ENCODE peak calls at places on chromosome 11, in four cellular contexts. V, A, R and L are unnamed samples.

GRCh38 chr11:72763823-72764222 is 11.6 kb upstream of the ARAP1 start:
- DNase-seq in V (no peak), R (no peak), A (no peak), L (no peak)

GRCh38 chr11:12938590-12939247 is 70.4 kb upstream of the RASSF10 start:
- DNase-seq in V (no peak), R (no peak), A (no peak), L (no peak)

GRCh38 chr11:65445101-65445603 is 22.6 kb downstream of the NEAT1 start:
- DNase-seq in A (peak), R (peak), V (peak), L (peak)

GRCh38 chr11:58898106-58898505 is 41.2 kb upstream of the GLYATL1 start:
- DNase-seq in A (no peak), R (peak), V (peak), L (no peak)

GRCh38 chr11:124724854-124725718 is 14.7 kb upstream of the NRGN start:
- DNase-seq in V (no peak), A (no peak), R (no peak), L (no peak)

GRCh38 chr11:44556735-44557409 is 8.6 kb upstream of the CD82 start:
- DNase-seq in V (peak), R (peak), A (no peak), L (peak)

GRCh38 chr11:128575956-128576340 is 11.4 kb downstream of the ETS1 start:
- DNase-seq in V (peak), A (no peak), R (peak), L (no peak)

GRCh38 chr11:78292109-78292803 is 103.5 kb downstream of the USP35 start:
- DNase-seq in A (no peak), R (no peak), V (no peak), L (peak)

GRCh38 chr11:62449451-62449851 is 30.6 kb downstream of the SCGB1A1 start:
- DNase-seq in A (peak), V (no peak), R (no peak), L (peak)

GRCh38 chr11:98365185-98365584 is 655.6 kb upstream of the CNTN5 start:
- DNase-seq in V (peak), R (peak), A (no peak), L (no peak)

GRCh38 chr11:66564984-66565383 is 3.4 kb downstream of the CTSF start:
- DNase-seq in A (no peak), R (no peak), V (no peak), L (no peak)

GRCh38 chr11:63761173-63761572 is 7.4 kb downstream of the ZFTA start:
- DNase-seq in R (no peak), A (no peak), V (no peak), L (no peak)

GRCh38 chr11:3707176-3707575 is 36.0 kb upstream of the CHRNA10 start:
- DNase-seq in V (no peak), R (no peak), A (no peak), L (no peak)

GRCh38 chr11:128505449-128506058 is 81.8 kb downstream of the ETS1 start:
- DNase-seq in R (no peak), V (peak), A (no peak), L (no peak)

GRCh38 chr11:134120143-134120850 is 51.4 kb downstream of the JAM3 start:
- DNase-seq in A (peak), V (peak), R (peak), L (peak)

GRCh38 chr11:112797653-112798293 is 163.4 kb upstream of the NCAM1 start:
- DNase-seq in A (peak), V (peak), R (peak), L (peak)

GRCh38 chr11:62732830-62733229 is 4.5 kb downstream of the TTC9C start:
- DNase-seq in R (peak), V (peak), A (peak), L (peak)

GRCh38 chr11:17286332-17286731 is 9.8 kb downstream of the NUCB2 start:
- DNase-seq in V (no peak), R (no peak), A (no peak), L (no peak)

GRCh38 chr11:16925495-16926065 is 88.6 kb downstream of the PLEKHA7 start:
- DNase-seq in A (peak), V (peak), R (no peak), L (peak)

GRCh38 chr11:61787928-61788491 is 4.4 kb downstream of the TMEM258 start:
- DNase-seq in R (peak), V (peak), A (peak), L (peak)

GRCh38 chr11:44909557-44909956 is 41.1 kb downstream of the TP53I11 start:
- DNase-seq in V (no peak), R (no peak), A (no peak), L (no peak)

GRCh38 chr11:47056261-47056915 is 119.8 kb downstream of the CSTPP1 start:
- DNase-seq in R (peak), V (peak), A (peak), L (no peak)

GRCh38 chr11:81578571-81578970 is 1155.1 kb downstream of the FAM181B start:
- DNase-seq in A (no peak), R (no peak), V (no peak), L (no peak)

GRCh38 chr11:8018742-8019631 is 31.9 kb downstream of the EIF3F start:
- DNase-seq in R (peak), A (peak), V (peak), L (no peak)

GRCh38 chr11:129639300-129639699 is 176.3 kb upstream of the TMEM45B start:
- DNase-seq in R (peak), V (peak), A (peak), L (peak)

GRCh38 chr11:129636926-129637325 is 178.7 kb upstream of the TMEM45B start:
- DNase-seq in R (peak), V (no peak), A (peak), L (peak)

GRCh38 chr11:129637473-129637872 is 178.2 kb upstream of the TMEM45B start:
- DNase-seq in V (peak), A (peak), R (peak), L (peak)

GRCh38 chr11:129640671-129641070 is 175.0 kb upstream of the TMEM45B start:
- DNase-seq in R (no peak), V (no peak), A (no peak), L (no peak)

DNA sequence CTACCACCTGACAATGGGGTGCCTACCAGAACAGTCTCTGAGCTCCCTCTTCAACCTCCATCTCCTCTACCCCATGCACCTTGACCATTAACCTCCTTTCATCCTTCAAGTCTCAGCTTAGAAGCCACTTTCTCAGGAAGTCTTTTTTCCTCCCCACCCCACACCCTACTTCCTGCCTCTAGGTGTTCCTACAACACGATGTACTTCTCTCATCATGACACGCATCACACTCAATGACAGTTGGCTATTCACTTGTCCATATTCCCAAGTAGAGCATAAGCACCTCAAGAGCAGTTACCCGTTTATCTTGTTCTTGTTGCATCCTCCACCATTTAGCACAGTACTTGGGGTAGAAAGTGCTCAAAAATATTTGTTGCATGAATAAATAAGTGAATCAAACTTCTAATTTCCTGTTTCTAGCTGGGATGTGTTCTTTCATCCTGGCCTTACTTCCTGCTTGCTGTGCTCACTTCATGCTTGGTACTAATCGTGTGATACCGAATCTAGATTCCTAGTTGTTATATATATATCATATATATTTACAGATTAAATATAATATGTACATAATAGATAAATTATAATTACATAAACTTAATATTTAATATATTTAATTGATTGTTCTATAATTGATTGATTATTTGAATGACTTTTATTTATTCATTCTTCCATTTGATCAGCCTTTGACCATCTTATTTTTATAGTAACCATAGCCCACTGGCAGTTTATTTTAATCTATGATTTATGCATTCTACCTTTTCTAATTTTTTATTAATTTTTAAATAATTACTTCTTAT is 177.5 kb upstream of the TMEM45B start:
- DNase-seq in V (peak), A (peak), R (no peak), L (no peak)
- TF ChIP-seq CTCF in V (no peak), A (no peak), R (no peak), L (no peak)

GRCh38 chr11:103668859-103669258 is 367.6 kb upstream of the DDI1 start:
- DNase-seq in V (no peak), A (no peak), R (no peak), L (no peak)

GRCh38 chr11:103676413-103676812 is 360.0 kb upstream of the DDI1 start:
- DNase-seq in A (no peak), R (no peak), V (no peak), L (no peak)

GRCh38 chr11:103673773-103674172 is 362.7 kb upstream of the DDI1 start:
- DNase-seq in V (peak), R (peak), A (no peak), L (no peak)

GRCh38 chr11:103671143-103671651 is 365.2 kb upstream of the DDI1 start:
- DNase-seq in R (no peak), V (no peak), A (no peak), L (no peak)
- TF ChIP-seq CTCF in R (peak), V (peak), A (no peak), L (peak)

DNA sequence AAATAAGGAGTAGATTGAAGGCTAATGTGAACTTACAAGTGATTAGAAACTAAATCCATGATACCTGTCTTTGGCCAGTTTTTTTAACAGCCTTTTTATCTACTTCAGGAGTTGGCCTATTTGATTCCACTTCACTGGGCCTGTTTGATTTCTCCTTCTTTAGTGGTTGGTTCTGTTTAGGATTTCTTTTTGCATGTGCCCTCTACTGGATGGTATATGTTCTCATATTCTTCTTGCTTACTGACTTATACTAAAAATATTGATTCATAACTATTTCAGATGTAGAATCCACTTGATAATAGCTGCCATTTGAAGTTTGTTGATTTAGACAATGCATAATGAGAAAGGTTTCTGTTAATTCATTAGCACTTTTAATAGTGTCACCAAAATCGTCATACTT is 53.9 kb downstream of the USP47 start:
- DNase-seq in R (peak), V (peak), A (no peak), L (no peak)
- TF ChIP-seq CTCF in R (peak), V (no peak), A (peak), L (peak)

DNA sequence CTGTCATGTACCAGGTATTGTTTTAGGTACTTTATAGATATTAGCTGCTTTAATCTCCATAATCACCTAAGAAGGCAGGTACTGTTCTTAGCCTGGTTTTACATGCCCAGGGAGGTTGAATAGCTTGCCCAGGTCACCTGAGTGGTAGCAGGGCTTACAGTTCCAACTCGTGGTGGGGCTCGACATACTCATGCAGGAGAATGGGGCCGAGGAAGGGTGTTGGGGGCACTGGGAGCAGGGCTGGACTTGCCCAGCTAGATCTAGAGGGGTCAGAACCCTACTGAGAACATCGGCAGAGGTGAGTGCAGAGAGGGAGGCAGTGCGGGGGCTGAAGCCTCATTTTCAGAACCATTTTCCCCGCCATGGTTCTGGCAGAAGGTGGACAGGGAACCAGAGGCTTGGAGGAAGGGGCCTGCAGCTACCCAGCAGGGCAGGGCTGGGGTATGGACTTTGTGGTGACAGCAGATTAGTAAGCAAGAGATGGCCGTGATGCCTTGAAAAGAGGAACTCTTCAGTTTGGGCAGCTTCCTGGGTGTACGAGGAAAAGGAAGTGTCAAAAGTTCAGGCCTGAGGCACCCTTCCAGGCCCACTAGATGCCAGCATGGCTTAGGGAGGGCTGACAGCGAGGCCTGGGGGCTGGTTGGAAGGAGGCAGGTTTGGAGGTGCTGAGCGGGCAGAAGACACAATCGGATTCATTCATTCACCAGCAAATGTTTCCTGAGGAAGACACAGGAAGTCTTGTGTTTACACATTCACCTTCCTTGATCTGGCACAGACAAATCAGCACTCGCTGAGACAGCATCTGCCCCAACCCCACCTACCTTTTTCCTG is 54.7 kb upstream of the LYVE1 start:
- DNase-seq in A (no peak), R (no peak), V (no peak), L (no peak)
- TF ChIP-seq CTCF in A (no peak), R (no peak), V (no peak), L (no peak)

GRCh38 chr11:104764718-104765045 is 133.6 kb downstream of the CASP12 start:
- DNase-seq in A (no peak), V (no peak), R (no peak), L (no peak)
- TF ChIP-seq CTCF in A (no peak), V (no peak), R (no peak), L (no peak)

DNA sequence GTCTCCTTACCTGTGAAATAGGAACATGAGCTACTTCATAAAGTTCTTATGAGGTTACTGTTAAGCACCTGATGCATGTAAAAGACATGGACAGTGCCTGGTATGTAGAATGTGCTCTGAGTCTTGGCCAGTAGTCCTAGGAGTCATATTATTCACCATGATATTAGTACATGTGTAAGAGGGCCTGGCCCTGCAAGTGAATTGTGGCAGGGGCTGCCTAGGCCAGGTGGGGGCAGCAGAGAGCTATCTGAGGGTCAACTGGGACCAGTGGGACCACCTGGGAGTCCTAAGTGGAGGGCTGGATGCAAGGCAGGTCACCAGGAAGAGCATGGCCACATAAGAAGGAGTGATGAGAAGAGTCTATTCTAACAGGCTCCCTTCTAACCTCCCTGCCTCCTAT is 529.5 kb downstream of the SOX6 start:
- DNase-seq in V (peak), A (peak), R (peak), L (peak)
- TF ChIP-seq CTCF in V (peak), A (peak), R (peak), L (peak)

DNA sequence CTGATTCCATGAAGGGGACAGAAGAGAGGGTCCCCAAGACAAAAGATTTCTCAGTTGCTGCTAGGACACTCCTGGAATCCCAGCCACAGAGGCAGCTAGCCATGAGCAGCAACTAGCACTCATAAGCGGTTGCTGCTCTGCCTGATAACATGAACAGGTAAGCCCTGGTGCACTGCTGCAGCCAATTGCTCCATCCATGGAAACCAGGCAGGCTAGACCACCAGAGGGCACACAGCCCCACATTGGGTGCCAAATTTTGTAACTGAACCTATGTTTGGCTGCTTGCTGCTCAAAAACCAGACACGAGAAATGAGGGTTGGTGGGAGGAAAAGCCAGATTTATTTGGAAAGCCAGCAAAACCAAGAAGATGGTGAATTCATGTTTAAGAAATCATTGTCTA is 21.9 kb upstream of the QSER1 start:
- DNase-seq in R (no peak), A (no peak), V (no peak), L (peak)
- TF ChIP-seq CTCF in R (peak), A (no peak), V (peak), L (no peak)